ENCODE peak calls at places on chromosomes 6 and 20, in six cellular contexts. W is HL-60, I is AG09319, D is nephron progenitor cell, J is SK-N-SH, E is fibroblast of the aortic adventitia. V is an unnamed sample.

GRCh38 chr6:145673504-145673903 is 61.8 kb downstream of the EPM2A start:
- DNase-seq in I (no peak), E (no peak), D (peak; percentile 2), J (no peak), W (no peak), V (no peak)

GRCh38 chr6:132369526-132369925 is 31.7 kb downstream of the MOXD1 start:
- DNase-seq in I (no peak), E (peak; percentile 84), J (no peak), D (no peak), W (no peak), V (no peak)

GRCh38 chr20:11041396-11041795 is 367.6 kb upstream of the JAG1 start:
- DNase-seq in J (no peak), I (no peak), D (no peak), E (peak; percentile 2), W (no peak), V (no peak)

GRCh38 chr20:35329435-35330139 is 37.4 kb upstream of the FAM83C start:
- DNase-seq in J (peak; percentile 34), E (no peak), D (peak; percentile 37), I (no peak), W (peak; percentile 63), V (no peak)

GRCh38 chr20:51758978-51759544 is 9.1 kb downstream of the ATP9A start:
- DNase-seq in J (no peak), D (no peak), E (no peak), I (no peak), W (no peak), V (no peak)

GRCh38 chr6:136067731-136068341 is 182.3 kb downstream of the MTFR2 start:
- DNase-seq in I (no peak), E (peak; percentile 53), D (no peak), J (no peak), W (no peak), V (no peak)

GRCh38 chr20:33076662-33077398 is 2.6 kb upstream of the BPIFB4 start:
- DNase-seq in I (no peak), D (no peak), E (no peak), J (no peak), W (peak; percentile 7), V (no peak)

GRCh38 chr6:126182650-126183311 is 157.1 kb upstream of the CENPW start:
- DNase-seq in E (peak; percentile 53), W (no peak), J (no peak), D (no peak), I (no peak), V (no peak)

GRCh38 chr6:71250050-71250689 is 38.4 kb upstream of the OGFRL1 start:
- DNase-seq in I (peak; percentile 29), J (no peak), E (peak; percentile 93), D (no peak), W (peak; percentile 41), V (no peak)

GRCh38 chr6:141484726-141485125 is 648.0 kb upstream of the GJE1 start:
- DNase-seq in D (no peak), E (peak; percentile 31), J (no peak), W (peak; percentile 43), I (no peak), V (no peak)

GRCh38 chr6:129141499-129141898 is 258.6 kb downstream of the LAMA2 start:
- DNase-seq in I (no peak), W (no peak), E (peak; percentile 60), D (no peak), J (no peak), V (no peak)

GRCh38 chr6:32943864-32944263 is 3.0 kb upstream of the HLA-DMB start:
- DNase-seq in W (no peak), J (no peak), E (no peak), D (no peak), I (no peak), V (no peak)

GRCh38 chr20:53751394-53752368 is 158.0 kb upstream of the ZNF217 start:
- DNase-seq in I (no peak), D (no peak), J (no peak), W (peak; percentile 86), E (peak; percentile 26), V (no peak)

GRCh38 chr6:106820412-106820852 is 154.1 kb downstream of the CD24 start:
- DNase-seq in I (no peak), J (no peak), D (no peak), W (no peak), E (peak; percentile 41), V (no peak)

GRCh38 chr6:161128680-161129196 is 137.2 kb downstream of the MAP3K4 start:
- DNase-seq in W (no peak), D (no peak), J (no peak), E (no peak), I (no peak), V (no peak)

GRCh38 chr6:47626782-47627181 is 71.6 kb upstream of the ADGRF4 start:
- DNase-seq in E (no peak), D (no peak), J (no peak), I (no peak), W (no peak), V (no peak)

GRCh38 chr20:7470912-7471311 is 469.3 kb downstream of the HAO1 start:
- DNase-seq in I (no peak), W (no peak), E (no peak), J (no peak), D (no peak), V (no peak)

GRCh38 chr20:44460795-44461141 is 14.9 kb upstream of the TTPAL start:
- DNase-seq in D (no peak), I (peak; percentile 4), J (peak; percentile 57), W (peak; percentile 16), E (peak; percentile 67), V (no peak)

GRCh38 chr6:73523434-73524123 is 2.7 kb upstream of the EEF1A1 start:
- DNase-seq in D (no peak), I (no peak), W (peak; percentile 86), E (peak; percentile 41), J (no peak), V (peak; percentile 18)

GRCh38 chr20:50980071-50980681 is 21.6 kb downstream of the MOCS3 start:
- DNase-seq in D (no peak), J (no peak), E (peak; percentile 98), W (peak; percentile 43), I (peak; percentile 91), V (no peak)

GRCh38 chr6:110232456-110232855 is 52.2 kb downstream of the CDC40 start:
- DNase-seq in D (no peak), I (peak; percentile 35), E (peak; percentile 72), J (no peak), W (no peak), V (no peak)

GRCh38 chr6:4554645-4555044 is 221.6 kb upstream of the CDYL start:
- DNase-seq in E (no peak), W (no peak), D (no peak), I (no peak), J (no peak), V (no peak)

GRCh38 chr6:168159503-168159902 is 80.5 kb upstream of the FRMD1 start:
- DNase-seq in I (no peak), J (no peak), E (no peak), D (no peak), W (no peak), V (no peak)

GRCh38 chr20:60272790-60273189 is 314.6 kb downstream of the CDH26 start:
- DNase-seq in D (no peak), W (no peak), J (no peak), I (no peak), E (no peak), V (no peak)

GRCh38 chr6:113855500-113856010 is 1.6 kb upstream of the MARCKS start:
- DNase-seq in E (peak; percentile 54), W (peak; percentile 9), J (no peak), D (peak; percentile 45), I (no peak), V (no peak)

GRCh38 chr20:32289661-32290431 is 12.4 kb downstream of the KIF3B start:
- DNase-seq in E (no peak), D (no peak), W (no peak), J (no peak), I (no peak), V (no peak)

GRCh38 chr6:16767765-16768514 is 6.7 kb upstream of the ATXN1 start:
- DNase-seq in I (no peak), D (no peak), W (no peak), E (no peak), J (no peak), V (no peak)

GRCh38 chr6:16770701-16771569 is 9.7 kb upstream of the ATXN1 start:
- DNase-seq in E (peak; percentile 84), W (peak; percentile 81), I (peak; percentile 50), D (peak; percentile 76), J (peak; percentile 74), V (peak; percentile 59)

GRCh38 chr6:16769986-16770376 is 8.7 kb upstream of the ATXN1 start:
- DNase-seq in W (no peak), E (peak; percentile 90), J (no peak), I (peak; percentile 59), D (no peak), V (no peak)

GRCh38 chr6:16766836-16767745 is 5.8 kb upstream of the ATXN1 start:
- DNase-seq in E (peak; percentile 50), D (no peak), J (no peak), I (no peak), W (no peak), V (no peak)

GRCh38 chr6:16769131-16769985 is 8.1 kb upstream of the ATXN1 start:
- DNase-seq in W (peak; percentile 88), E (peak; percentile 95), D (no peak), J (no peak), I (peak; percentile 69), V (no peak)
- TF ChIP-seq CTCF in W (no peak), E (no peak), D (no peak), J (peak; percentile 29), I (no peak), V (no peak)

DNA sequence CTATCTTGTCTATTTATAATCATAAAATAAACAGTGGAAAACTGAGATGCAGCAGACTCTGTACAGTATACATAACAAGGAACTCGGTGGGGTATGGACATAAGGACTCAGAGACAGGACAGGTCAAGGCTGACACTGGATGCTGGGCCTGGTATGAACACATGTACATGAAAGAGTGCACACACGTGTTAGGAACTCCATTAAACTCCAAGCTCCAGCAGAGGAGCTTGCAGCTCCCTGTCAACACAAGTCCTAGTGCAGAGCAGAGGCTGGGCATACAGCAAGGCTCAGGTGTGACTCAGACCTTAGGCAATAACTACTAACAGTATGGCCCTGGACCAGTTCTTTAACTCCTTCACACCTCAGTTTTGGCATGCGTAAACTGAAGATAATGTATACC is 17.1 kb downstream of the NAPB start:
- DNase-seq in E (peak; percentile 50), J (no peak), W (no peak), D (no peak), I (no peak), V (no peak)
- TF ChIP-seq CTCF in E (no peak), J (no peak), W (no peak), D (no peak), I (no peak), V (no peak)

GRCh38 chr6:111866857-111867256 is 6.4 kb downstream of the FYN start:
- DNase-seq in D (no peak), E (no peak), W (no peak), I (no peak), J (no peak), V (no peak)
- TF ChIP-seq CTCF in D (no peak), E (no peak), W (no peak), I (no peak), J (no peak), V (no peak)

DNA sequence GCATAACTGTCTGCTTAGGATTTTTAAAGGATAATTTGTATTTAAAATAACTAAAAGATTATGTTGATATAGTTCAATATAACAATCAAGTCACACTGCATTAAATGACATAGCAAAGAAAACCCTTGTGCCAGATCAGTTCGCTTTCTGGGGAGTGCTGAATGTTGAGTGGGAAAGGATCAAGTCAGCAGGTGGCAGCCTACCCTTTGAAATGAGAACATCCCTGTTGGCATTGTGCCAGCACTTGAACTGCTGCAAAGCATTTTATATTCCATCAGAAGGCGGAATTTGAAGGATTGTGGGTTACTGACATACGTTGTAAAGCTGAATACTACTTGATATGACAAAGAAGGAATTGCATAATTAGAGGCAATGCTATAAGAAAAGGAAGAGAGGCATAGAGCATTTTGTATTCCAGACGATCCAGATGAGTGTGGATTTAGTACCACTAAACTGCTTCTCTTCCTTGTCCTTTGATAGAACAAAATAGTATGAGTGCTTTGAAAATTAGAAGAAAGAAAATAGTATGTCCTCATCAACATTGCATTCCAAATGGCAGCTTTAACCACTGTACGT is 26.6 kb downstream of the BCKDHB start:
- DNase-seq in W (peak; percentile 52), I (no peak), J (peak; percentile 39), E (peak; percentile 81), D (peak; percentile 10), V (no peak)
- TF ChIP-seq CTCF in W (no peak), I (peak; percentile 58), J (peak; percentile 74), E (peak; percentile 55), D (no peak), V (peak; percentile 43)